ENCODE peak calls at places on chromosome 15, in ten cellular contexts. Z is EL; Q is small intestine; C is naive thymus-derived CD4-positive, alpha-beta T cell; L is iris pigment epithelial cell; F is RWPE1; W is astrocyte; G is left lung; T is activated CD4-positive, alpha-beta T cell treated with anti-CD3 and anti-CD28 coated beads, Interleukin-2, amount 50 U/mL, for 24 hours; D is A549. R is an unnamed sample.

GRCh38 chr15:37045241-37045640 is 55.1 kb downstream of the MEIS2 start:
- DNase-seq in Z (no peak), Q (no peak), C (no peak), L (no peak), F (no peak), W (no peak), G (no peak), T (no peak), D (no peak), R (no peak)

GRCh38 chr15:96388673-96389072 is 58.2 kb downstream of the NR2F2 start:
- DNase-seq in Z (no peak), Q (no peak), C (no peak), L (no peak), F (no peak), W (no peak), G (no peak), T (no peak), D (no peak), R (no peak)

GRCh38 chr15:84400820-84401219 is 165.2 kb downstream of the GOLGA6L4 start:
- DNase-seq in Z (no peak), Q (no peak), C (no peak), L (no peak), F (no peak), W (no peak), G (no peak), T (no peak), D (no peak), R (no peak)

GRCh38 chr15:27396997-27397396 is 426.0 kb downstream of the GABRG3 start:
- DNase-seq in Z (no peak), Q (no peak), C (no peak), L (no peak), F (no peak), W (no peak), G (no peak), T (no peak), D (no peak), R (no peak)

GRCh38 chr15:32803631-32804030 is 85.8 kb downstream of the GREM1 start:
- DNase-seq in Z (peak; percentile 26), Q (no peak), C (no peak), L (no peak), F (peak; percentile 8), W (peak; percentile 38), G (no peak), T (no peak), D (peak; percentile 14), R (no peak)

GRCh38 chr15:25711164-25711563 is 152.0 kb downstream of the ATP10A start:
- DNase-seq in Z (no peak), Q (no peak), C (no peak), L (no peak), F (no peak), W (no peak), G (no peak), T (no peak), D (no peak), R (no peak)

GRCh38 chr15:40365016-40365415 is 7.0 kb downstream of the DISP2 start:
- DNase-seq in Z (no peak), Q (no peak), C (no peak), L (no peak), F (no peak), W (no peak), G (no peak), T (no peak), D (no peak), R (no peak)

GRCh38 chr15:55846108-55846707 is 103.3 kb upstream of the PRTG start:
- DNase-seq in Z (peak; percentile 79), Q (peak; percentile 73), C (peak; percentile 65), L (peak; percentile 85), F (peak; percentile 59), W (peak; percentile 51), G (no peak), T (no peak), D (peak; percentile 85), R (peak; percentile 84)

GRCh38 chr15:40787344-40787841 is 17.6 kb downstream of the C15orf62 start:
- DNase-seq in Z (peak; percentile 81), Q (peak; percentile 90), C (peak; percentile 39), L (peak; percentile 80), F (peak; percentile 93), W (peak; percentile 91), G (no peak), T (no peak), D (no peak), R (peak; percentile 99)

GRCh38 chr15:40337597-40337996 is 3.1 kb downstream of the CCDC9B start:
- DNase-seq in Z (no peak), Q (no peak), C (no peak), L (no peak), F (no peak), W (no peak), G (peak; percentile 83), T (no peak), D (no peak), R (no peak)

GRCh38 chr15:92521624-92522008 is 127.9 kb downstream of the ST8SIA2 start:
- DNase-seq in Z (peak; percentile 49), Q (peak; percentile 70), C (peak; percentile 47), L (peak; percentile 67), F (peak; percentile 58), W (peak; percentile 79), G (no peak), T (no peak), D (peak; percentile 80), R (peak; percentile 94)

GRCh38 chr15:69232144-69232543 is 66.6 kb upstream of the PAQR5 start:
- DNase-seq in Z (no peak), Q (no peak), C (no peak), L (peak; percentile 45), F (peak; percentile 38), W (peak; percentile 0), G (no peak), T (no peak), D (no peak), R (peak; percentile 10)

GRCh38 chr15:74542192-74543042 is 1.4 kb downstream of the ARID3B start:
- DNase-seq in Z (no peak), Q (no peak), C (no peak), L (no peak), F (no peak), W (no peak), G (no peak), T (no peak), D (no peak), R (no peak)

R was measured in HT-29.